ENCODE peak calls at places on chromosomes 2 and 18, in six cellular contexts. Y is activated CD4-positive, alpha-beta T cell treated with anti-CD3 and anti-CD28 coated beads for 24 hours; H is endothelial cell; P is A549; W is stimulated activated CD8-positive, alpha-beta memory T cell treated with anti-CD3 and anti-CD28 coated beads, Interleukin-2, amount 100 ng/mL, for 48 hours; D is activated effector memory CD4-positive, alpha-beta T cell treated with Interleukin-2 at 50 U/mL for 16 hours. Z is an unnamed sample.

GRCh38 chr2:241563981-241564595 is 5.5 kb downstream of the BOK start:
- DNase-seq in Y (no peak), W (no peak), H (no peak), P (no peak), D (no peak), Z (no peak)

GRCh38 chr2:44480068-44480467 is 118.3 kb downstream of the CAMKMT start:
- DNase-seq in P (no peak), D (no peak), Y (no peak), W (no peak), H (no peak), Z (no peak)

GRCh38 chr18:13026583-13027270 is 35.6 kb downstream of the CEP192 start:
- DNase-seq in H (no peak), Y (no peak), W (no peak), P (no peak), D (no peak), Z (no peak)

GRCh38 chr2:190533175-190533967 is 1.2 kb downstream of the NEMP2 start:
- DNase-seq in D (no peak), H (no peak), Y (no peak), P (no peak), W (no peak), Z (no peak)

GRCh38 chr2:20538308-20539132 is 91.6 kb downstream of the RHOB start:
- DNase-seq in W (no peak), P (no peak), D (no peak), Y (no peak), H (no peak), Z (no peak)

GRCh38 chr2:28231110-28231621 is 161.5 kb upstream of the FOSL2 start:
- DNase-seq in Y (no peak), W (no peak), H (no peak), D (no peak), P (no peak), Z (no peak)

GRCh38 chr18:1774261-1774660 is 797.0 kb downstream of the METTL4 start:
- DNase-seq in H (no peak), D (no peak), P (no peak), W (no peak), Y (no peak), Z (no peak)

GRCh38 chr18:55435592-55435991 is 152.4 kb downstream of the TCF4 start:
- DNase-seq in H (no peak), P (no peak), W (no peak), D (no peak), Y (no peak), Z (no peak)

GRCh38 chr2:190318931-190319556 is 582 bp downstream of the HIBCH start:
- DNase-seq in W (no peak), H (no peak), P (no peak), Y (no peak), D (no peak), Z (peak)